ENCODE peak calls at places on chromosomes 4 and X, in ten cellular contexts. One of them, this sample, is unnamed.

GRCh38 chr4:153497091-153497531 is 31.0 kb downstream of the TMEM131L start:
- DNase-seq in naive thymus-derived CD4-positive, alpha-beta T cell: peak; percentile 77
- DNase-seq in NCI-H2171: no peak
- DNase-seq in AG04449: no peak
- DNase-seq in activated CD4-positive, alpha-beta T cell treated with anti-CD3 and anti-CD28 coated beads, Interleukin-2, amount 50 U/mL, for 24 hours: no peak
- DNase-seq in HS-5: no peak
- DNase-seq in NCI-H2081: no peak
- DNase-seq in NCI-H1092: no peak
- DNase-seq in GM13977: no peak
- DNase-seq in mammary epithelial cell: peak; percentile 84
- DNase-seq in this sample: no peak

GRCh38 chr4:109046549-109047171 is 255.8 kb downstream of the COL25A1 start:
- DNase-seq in naive thymus-derived CD4-positive, alpha-beta T cell: no peak
- DNase-seq in NCI-H2171: no peak
- DNase-seq in AG04449: peak; percentile 49
- DNase-seq in activated CD4-positive, alpha-beta T cell treated with anti-CD3 and anti-CD28 coated beads, Interleukin-2, amount 50 U/mL, for 24 hours: no peak
- DNase-seq in HS-5: no peak
- DNase-seq in NCI-H2081: no peak
- DNase-seq in NCI-H1092: no peak
- DNase-seq in GM13977: no peak
- DNase-seq in mammary epithelial cell: no peak
- DNase-seq in this sample: no peak

GRCh38 chrX:133053854-133054565 is 42.9 kb downstream of the USP26 start:
- DNase-seq in naive thymus-derived CD4-positive, alpha-beta T cell: no peak
- DNase-seq in NCI-H2171: no peak
- DNase-seq in AG04449: no peak
- DNase-seq in activated CD4-positive, alpha-beta T cell treated with anti-CD3 and anti-CD28 coated beads, Interleukin-2, amount 50 U/mL, for 24 hours: no peak
- DNase-seq in HS-5: peak; percentile 5
- DNase-seq in NCI-H2081: no peak
- DNase-seq in NCI-H1092: no peak
- DNase-seq in GM13977: no peak
- DNase-seq in mammary epithelial cell: peak; percentile 16
- DNase-seq in this sample: no peak

GRCh38 chrX:12304261-12304660 is 166.0 kb downstream of the FRMPD4 start:
- DNase-seq in naive thymus-derived CD4-positive, alpha-beta T cell: no peak
- DNase-seq in NCI-H2171: no peak
- DNase-seq in AG04449: peak; percentile 26
- DNase-seq in activated CD4-positive, alpha-beta T cell treated with anti-CD3 and anti-CD28 coated beads, Interleukin-2, amount 50 U/mL, for 24 hours: no peak
- DNase-seq in HS-5: peak; percentile 10
- DNase-seq in NCI-H2081: no peak
- DNase-seq in NCI-H1092: no peak
- DNase-seq in GM13977: no peak
- DNase-seq in mammary epithelial cell: no peak
- DNase-seq in this sample: no peak

GRCh38 chrX:70089575-70090297 is 27.5 kb downstream of the OTUD6A start:
- DNase-seq in naive thymus-derived CD4-positive, alpha-beta T cell: no peak
- DNase-seq in NCI-H2171: no peak
- DNase-seq in AG04449: peak; percentile 2
- DNase-seq in activated CD4-positive, alpha-beta T cell treated with anti-CD3 and anti-CD28 coated beads, Interleukin-2, amount 50 U/mL, for 24 hours: no peak
- DNase-seq in HS-5: peak; percentile 25
- DNase-seq in NCI-H2081: no peak
- DNase-seq in NCI-H1092: no peak
- DNase-seq in GM13977: no peak
- DNase-seq in mammary epithelial cell: peak; percentile 12
- DNase-seq in this sample: no peak

GRCh38 chr4:25552580-25553271 is 102.9 kb upstream of the SLC34A2 start:
- DNase-seq in naive thymus-derived CD4-positive, alpha-beta T cell: no peak
- DNase-seq in NCI-H2171: no peak
- DNase-seq in AG04449: no peak
- DNase-seq in activated CD4-positive, alpha-beta T cell treated with anti-CD3 and anti-CD28 coated beads, Interleukin-2, amount 50 U/mL, for 24 hours: no peak
- DNase-seq in HS-5: no peak
- DNase-seq in NCI-H2081: no peak
- DNase-seq in NCI-H1092: no peak
- DNase-seq in GM13977: no peak
- DNase-seq in mammary epithelial cell: no peak
- DNase-seq in this sample: no peak

GRCh38 chr4:183261953-183262775 is 57.9 kb downstream of the CLDN22 start:
- DNase-seq in naive thymus-derived CD4-positive, alpha-beta T cell: peak; percentile 67
- DNase-seq in NCI-H2171: peak; percentile 34
- DNase-seq in AG04449: peak; percentile 29
- DNase-seq in activated CD4-positive, alpha-beta T cell treated with anti-CD3 and anti-CD28 coated beads, Interleukin-2, amount 50 U/mL, for 24 hours: peak; percentile 57
- DNase-seq in HS-5: no peak
- DNase-seq in NCI-H2081: peak; percentile 71
- DNase-seq in NCI-H1092: peak; percentile 69
- DNase-seq in GM13977: peak; percentile 68
- DNase-seq in mammary epithelial cell: peak; percentile 64
- DNase-seq in this sample: peak; percentile 77

GRCh38 chr4:2302387-2303119 is 40.6 kb upstream of the MXD4 start:
- DNase-seq in naive thymus-derived CD4-positive, alpha-beta T cell: no peak
- DNase-seq in NCI-H2171: no peak
- DNase-seq in AG04449: no peak
- DNase-seq in activated CD4-positive, alpha-beta T cell treated with anti-CD3 and anti-CD28 coated beads, Interleukin-2, amount 50 U/mL, for 24 hours: no peak
- DNase-seq in HS-5: no peak
- DNase-seq in NCI-H2081: no peak
- DNase-seq in NCI-H1092: no peak
- DNase-seq in GM13977: no peak
- DNase-seq in mammary epithelial cell: no peak
- DNase-seq in this sample: no peak

GRCh38 chr4:47334597-47335185 is 128.8 kb downstream of the COMMD8 start:
- DNase-seq in naive thymus-derived CD4-positive, alpha-beta T cell: no peak
- DNase-seq in NCI-H2171: no peak
- DNase-seq in AG04449: no peak
- DNase-seq in activated CD4-positive, alpha-beta T cell treated with anti-CD3 and anti-CD28 coated beads, Interleukin-2, amount 50 U/mL, for 24 hours: no peak
- DNase-seq in HS-5: no peak
- DNase-seq in NCI-H2081: no peak
- DNase-seq in NCI-H1092: no peak
- DNase-seq in GM13977: no peak
- DNase-seq in mammary epithelial cell: peak; percentile 25
- DNase-seq in this sample: no peak

GRCh38 chr4:73718375-73719373 is 21.7 kb upstream of the CXCL8 start:
- DNase-seq in naive thymus-derived CD4-positive, alpha-beta T cell: no peak
- DNase-seq in NCI-H2171: no peak
- DNase-seq in AG04449: no peak
- DNase-seq in activated CD4-positive, alpha-beta T cell treated with anti-CD3 and anti-CD28 coated beads, Interleukin-2, amount 50 U/mL, for 24 hours: no peak
- DNase-seq in HS-5: peak; percentile 58
- DNase-seq in NCI-H2081: no peak
- DNase-seq in NCI-H1092: no peak
- DNase-seq in GM13977: peak; percentile 25
- DNase-seq in mammary epithelial cell: peak; percentile 40
- DNase-seq in this sample: no peak

GRCh38 chrX:153689654-153690465 is 2.1 kb downstream of the SLC6A8 start:
- DNase-seq in naive thymus-derived CD4-positive, alpha-beta T cell: no peak
- DNase-seq in NCI-H2171: no peak
- DNase-seq in AG04449: no peak
- DNase-seq in activated CD4-positive, alpha-beta T cell treated with anti-CD3 and anti-CD28 coated beads, Interleukin-2, amount 50 U/mL, for 24 hours: no peak
- DNase-seq in HS-5: no peak
- DNase-seq in NCI-H2081: no peak
- DNase-seq in NCI-H1092: no peak
- DNase-seq in GM13977: no peak
- DNase-seq in mammary epithelial cell: peak; percentile 49
- DNase-seq in this sample: no peak

GRCh38 chr4:188042191-188042590 is 46.6 kb downstream of the ZFP42 start:
- DNase-seq in naive thymus-derived CD4-positive, alpha-beta T cell: no peak
- DNase-seq in NCI-H2171: no peak
- DNase-seq in AG04449: no peak
- DNase-seq in activated CD4-positive, alpha-beta T cell treated with anti-CD3 and anti-CD28 coated beads, Interleukin-2, amount 50 U/mL, for 24 hours: no peak
- DNase-seq in HS-5: no peak
- DNase-seq in NCI-H2081: no peak
- DNase-seq in NCI-H1092: no peak
- DNase-seq in GM13977: no peak
- DNase-seq in mammary epithelial cell: no peak
- DNase-seq in this sample: no peak